ENCODE peak calls at places on chromosomes 13 and 19, in ten cellular contexts. R is omental fat pad; J is hepatic stellate cell; Y is hypothalamus; M is anterior cingulate cortex; W is T1000; P is substantia nigra; A is central memory CD4-positive, alpha-beta T cell; Z is activated CD4-positive, CD25-positive, alpha-beta regulatory T cell; F is EL. K is an unnamed sample.

GRCh38 chr19:33227242-33227650 is 1.6 kb upstream of the SLC7A10 start:
- DNase-seq in M (no peak), Z (no peak), P (no peak), A (no peak), Y (no peak), F (peak), R (no peak), J (no peak), W (no peak), K (no peak)

GRCh38 chr19:39943586-39943985 is 9.2 kb upstream of the FCGBP start:
- DNase-seq in M (no peak), J (no peak), P (no peak), Z (no peak), F (no peak), Y (no peak), R (no peak), A (no peak), W (no peak), K (no peak)

GRCh38 chr19:29277107-29277506 is 64.2 kb upstream of the UQCRFS1 start:
- DNase-seq in J (no peak), P (no peak), R (no peak), Y (no peak), W (no peak), A (peak), F (peak), Z (peak), M (no peak), K (no peak)

GRCh38 chr13:85549819-85550218 is 249.4 kb downstream of the SLITRK6 start:
- DNase-seq in Y (no peak), W (no peak), Z (no peak), P (no peak), A (no peak), M (no peak), F (no peak), J (no peak), R (no peak), K (no peak)

GRCh38 chr19:46890423-46891170 is 29.8 kb downstream of the ARHGAP35 start:
- DNase-seq in W (peak), A (no peak), F (peak), R (no peak), M (no peak), Z (no peak), P (no peak), J (peak), Y (no peak), K (no peak)

GRCh38 chr13:89061821-89062220 is 1390.7 kb downstream of the SLITRK5 start:
- DNase-seq in A (no peak), M (no peak), P (no peak), W (no peak), Y (no peak), Z (no peak), R (no peak), J (no peak), F (no peak), K (no peak)

GRCh38 chr13:114081761-114082681 is 50.4 kb downstream of the RASA3 start:
- DNase-seq in A (no peak), Z (no peak), F (no peak), Y (no peak), M (no peak), W (no peak), P (no peak), J (no peak), R (peak), K (no peak)

GRCh38 chr19:29760752-29761502 is 45.9 kb upstream of the C19orf12 start:
- DNase-seq in R (no peak), Y (no peak), J (no peak), Z (no peak), P (no peak), W (no peak), M (no peak), F (no peak), A (no peak), K (no peak)

GRCh38 chr19:30170495-30171137 is 201.6 kb upstream of the ZNF536 start:
- DNase-seq in Y (no peak), A (no peak), F (no peak), Z (no peak), M (no peak), P (no peak), R (no peak), J (no peak), W (no peak), K (no peak)

GRCh38 chr13:76647550-76647949 is 238.7 kb downstream of the KCTD12 start:
- DNase-seq in M (no peak), W (no peak), J (no peak), P (no peak), Z (no peak), F (peak), R (no peak), A (no peak), Y (no peak), K (no peak)

GRCh38 chr13:93814658-93815057 is 588.1 kb downstream of the GPC6 start:
- DNase-seq in A (no peak), J (no peak), W (no peak), Y (no peak), R (no peak), Z (no peak), M (no peak), P (no peak), F (no peak), K (no peak)

GRCh38 chr13:48000559-48001126 is 430 bp downstream of the SUCLA2 start:
- DNase-seq in R (no peak), A (no peak), F (peak), Y (no peak), M (no peak), Z (no peak), W (no peak), P (no peak), J (peak), K (no peak)

GRCh38 chr19:38849746-38850230 is at the start of gene HNRNPL:
- DNase-seq in Z (peak), R (peak), P (no peak), J (peak), F (no peak), W (peak), A (no peak), M (peak), Y (peak), K (no peak)

GRCh38 chr13:38223093-38223492 is 126.6 kb upstream of the UFM1 start:
- DNase-seq in A (no peak), M (no peak), Z (no peak), W (no peak), R (no peak), F (peak), P (no peak), J (peak), Y (no peak), K (no peak)

GRCh38 chr13:19769854-19770253 is 12.9 kb downstream of the PSPC1 start:
- DNase-seq in A (no peak), J (no peak), Z (no peak), P (no peak), Y (no peak), F (no peak), W (no peak), R (no peak), M (no peak), K (no peak)

GRCh38 chr13:113551081-113552000 is 33.2 kb upstream of the TFDP1 start:
- DNase-seq in W (no peak), R (no peak), J (no peak), A (no peak), P (no peak), F (no peak), Y (no peak), Z (no peak), M (no peak), K (no peak)

GRCh38 chr19:5804516-5805464 is at the start of gene NRTN:
- DNase-seq in F (no peak), P (no peak), R (no peak), A (peak), M (no peak), J (no peak), W (no peak), Z (no peak), Y (no peak), K (no peak)

GRCh38 chr13:101289764-101290163 is 126.5 kb downstream of the NALCN start:
- DNase-seq in Y (peak), P (no peak), F (peak), J (peak), Z (no peak), R (no peak), A (peak), M (peak), W (no peak), K (peak)

GRCh38 chr19:13011653-13012389 is 16.5 kb downstream of the NFIX start:
- DNase-seq in R (no peak), F (no peak), Y (no peak), P (no peak), W (no peak), J (no peak), M (no peak), A (no peak), Z (no peak), K (no peak)

GRCh38 chr19:17560205-17560595 is 4.8 kb downstream of the COLGALT1 start:
- DNase-seq in W (peak), P (no peak), J (peak), Y (no peak), A (no peak), M (no peak), Z (no peak), R (no peak), F (peak), K (no peak)

GRCh38 chr13:30257433-30258099 is 49.8 kb downstream of the KATNAL1 start:
- DNase-seq in J (peak), P (no peak), R (no peak), F (peak), Z (no peak), W (no peak), Y (no peak), A (no peak), M (no peak), K (no peak)

GRCh38 chr13:110971486-110971885 is 56.6 kb upstream of the ANKRD10 start:
- DNase-seq in Y (no peak), A (no peak), P (no peak), R (no peak), W (no peak), F (peak), M (no peak), Z (no peak), J (no peak), K (no peak)

GRCh38 chr19:2457394-2458037 is 757 bp upstream of the LMNB2 start:
- DNase-seq in J (no peak), A (no peak), P (no peak), Y (no peak), Z (no peak), F (no peak), W (no peak), M (no peak), R (no peak), K (no peak)

GRCh38 chr19:6705931-6706632 is 14.4 kb downstream of the C3 start:
- DNase-seq in Y (no peak), J (no peak), Z (no peak), P (no peak), A (no peak), W (no peak), M (no peak), R (no peak), F (no peak), K (no peak)

GRCh38 chr19:3712663-3713531 is 4.7 kb downstream of the TJP3 start:
- DNase-seq in M (no peak), R (no peak), F (no peak), Y (no peak), W (no peak), A (no peak), P (no peak), Z (no peak), J (no peak), K (no peak)

GRCh38 chr13:62085832-62086231 is 670.2 kb upstream of the PCDH20 start:
- DNase-seq in J (no peak), F (no peak), P (no peak), W (no peak), A (no peak), R (no peak), Y (no peak), Z (no peak), M (no peak), K (no peak)

GRCh38 chr19:53555352-53555751 is 17.4 kb downstream of the ZNF331 start:
- DNase-seq in W (no peak), F (no peak), M (no peak), J (no peak), R (no peak), A (no peak), P (no peak), Y (no peak), Z (no peak), K (no peak)

GRCh38 chr19:54576411-54576976 is 2.9 kb downstream of the LILRA2 start:
- DNase-seq in Y (no peak), P (no peak), A (no peak), R (no peak), W (no peak), Z (no peak), M (no peak), J (no peak), F (no peak), K (no peak)

GRCh38 chr13:43377955-43378354 is 354.6 kb downstream of the DNAJC15 start:
- DNase-seq in M (no peak), F (peak), P (no peak), Z (no peak), A (no peak), J (no peak), R (no peak), Y (no peak), W (no peak), K (no peak)

GRCh38 chr13:40348096-40348679 is 318.3 kb downstream of the FOXO1 start:
- DNase-seq in M (no peak), A (no peak), Y (no peak), W (no peak), R (no peak), F (no peak), J (no peak), P (no peak), Z (no peak), K (no peak)

GRCh38 chr19:11251217-11251616 is 11.1 kb downstream of the DOCK6 start:
- DNase-seq in F (no peak), R (no peak), M (no peak), Y (no peak), W (no peak), A (no peak), P (no peak), J (no peak), Z (no peak), K (no peak)

GRCh38 chr13:93996471-93996870 is 483.0 kb downstream of the DCT start:
- DNase-seq in Z (no peak), W (no peak), P (no peak), F (no peak), Y (no peak), J (no peak), R (no peak), A (no peak), M (no peak), K (no peak)

GRCh38 chr19:917323-918151 is at the start of gene KISS1R:
- DNase-seq in F (no peak), W (peak), Y (no peak), Z (no peak), R (no peak), J (peak), A (no peak), M (no peak), P (no peak), K (no peak)

GRCh38 chr19:46977548-46977947 is 42.1 kb upstream of the NPAS1 start:
- DNase-seq in W (no peak), J (no peak), M (no peak), F (no peak), Y (no peak), P (no peak), A (no peak), R (no peak), Z (no peak), K (no peak)

GRCh38 chr19:7188682-7189629 is 105.3 kb downstream of the INSR start:
- DNase-seq in M (no peak), Z (no peak), R (no peak), F (no peak), Y (no peak), J (no peak), W (no peak), P (no peak), A (no peak), K (no peak)

GRCh38 chr13:110713981-110714797 is 689 bp downstream of the ING1 start:
- DNase-seq in P (no peak), R (no peak), A (peak), W (no peak), M (peak), Y (no peak), J (peak), Z (peak), F (peak), K (peak)

GRCh38 chr19:6862673-6863078 is 24.7 kb upstream of the ADGRE1 start:
- DNase-seq in J (peak), F (peak), W (peak), R (peak), Z (peak), Y (no peak), M (peak), P (no peak), A (peak), K (peak)

GRCh38 chr13:34176636-34177035 is 358.7 kb downstream of the RFC3 start:
- DNase-seq in M (no peak), W (no peak), Z (no peak), A (no peak), R (no peak), Y (no peak), P (no peak), F (no peak), J (no peak), K (no peak)